ENCODE peak calls at places on chromosomes 5 and 9, in ten cellular contexts. One of them, this sample, is unnamed.

GRCh38 chr9:343773-344172 is 129.1 kb downstream of the DOCK8 start:
- DNase-seq in GM23248: no peak
- DNase-seq in Karpas-422: no peak
- DNase-seq in tibial artery: no peak
- DNase-seq in IMR-90: no peak
- DNase-seq in adipocyte: no peak
- DNase-seq in aorta: no peak
- DNase-seq in mucosa of descending colon: no peak
- DNase-seq in left ventricle myocardium inferior: no peak
- DNase-seq in body of pancreas: no peak
- DNase-seq in this sample: no peak

GRCh38 chr5:16934123-16934522 is 2.0 kb downstream of the MYO10 start:
- DNase-seq in GM23248: peak; percentile 87
- DNase-seq in Karpas-422: peak; percentile 77
- DNase-seq in tibial artery: peak; percentile 72
- DNase-seq in IMR-90: peak; percentile 80
- DNase-seq in adipocyte: peak; percentile 91
- DNase-seq in aorta: no peak
- DNase-seq in mucosa of descending colon: peak; percentile 83
- DNase-seq in left ventricle myocardium inferior: peak; percentile 42
- DNase-seq in body of pancreas: peak; percentile 69
- DNase-seq in this sample: peak; percentile 68

GRCh38 chr9:124507880-124508432 is 757 bp upstream of the NR5A1 start:
- DNase-seq in GM23248: no peak
- DNase-seq in Karpas-422: no peak
- DNase-seq in tibial artery: no peak
- DNase-seq in IMR-90: no peak
- DNase-seq in adipocyte: no peak
- DNase-seq in aorta: no peak
- DNase-seq in mucosa of descending colon: no peak
- DNase-seq in left ventricle myocardium inferior: no peak
- DNase-seq in body of pancreas: no peak
- DNase-seq in this sample: no peak

GRCh38 chr9:9942764-9943424 is 669.9 kb downstream of the PTPRD start:
- DNase-seq in GM23248: peak; percentile 55
- DNase-seq in Karpas-422: peak; percentile 82
- DNase-seq in tibial artery: peak; percentile 67
- DNase-seq in IMR-90: peak; percentile 42
- DNase-seq in adipocyte: peak; percentile 73
- DNase-seq in aorta: peak; percentile 83
- DNase-seq in mucosa of descending colon: peak; percentile 68
- DNase-seq in left ventricle myocardium inferior: peak; percentile 41
- DNase-seq in body of pancreas: peak; percentile 71
- DNase-seq in this sample: peak; percentile 45

GRCh38 chr9:16901589-16901988 is 31.1 kb upstream of the BNC2 start:
- DNase-seq in GM23248: peak; percentile 85
- DNase-seq in Karpas-422: no peak
- DNase-seq in tibial artery: no peak
- DNase-seq in IMR-90: peak; percentile 31
- DNase-seq in adipocyte: peak; percentile 27
- DNase-seq in aorta: no peak
- DNase-seq in mucosa of descending colon: no peak
- DNase-seq in left ventricle myocardium inferior: no peak
- DNase-seq in body of pancreas: no peak
- DNase-seq in this sample: no peak

GRCh38 chr9:18658764-18659705 is 185.1 kb downstream of the ADAMTSL1 start:
- DNase-seq in GM23248: peak; percentile 79
- DNase-seq in Karpas-422: no peak
- DNase-seq in tibial artery: no peak
- DNase-seq in IMR-90: peak; percentile 64
- DNase-seq in adipocyte: peak; percentile 87
- DNase-seq in aorta: no peak
- DNase-seq in mucosa of descending colon: no peak
- DNase-seq in left ventricle myocardium inferior: no peak
- DNase-seq in body of pancreas: no peak
- DNase-seq in this sample: no peak

GRCh38 chr5:139745800-139746690 is 49.6 kb upstream of the PSD2 start:
- DNase-seq in GM23248: peak; percentile 89
- DNase-seq in Karpas-422: peak; percentile 88
- DNase-seq in tibial artery: peak; percentile 90
- DNase-seq in IMR-90: peak; percentile 67
- DNase-seq in adipocyte: peak; percentile 85
- DNase-seq in aorta: peak; percentile 87
- DNase-seq in mucosa of descending colon: peak; percentile 55
- DNase-seq in left ventricle myocardium inferior: peak; percentile 56
- DNase-seq in body of pancreas: peak; percentile 53
- DNase-seq in this sample: peak; percentile 49

GRCh38 chr5:127886141-127886540 is 182.9 kb downstream of the CCDC192 start:
- DNase-seq in GM23248: no peak
- DNase-seq in Karpas-422: no peak
- DNase-seq in tibial artery: no peak
- DNase-seq in IMR-90: no peak
- DNase-seq in adipocyte: no peak
- DNase-seq in aorta: no peak
- DNase-seq in mucosa of descending colon: no peak
- DNase-seq in left ventricle myocardium inferior: no peak
- DNase-seq in body of pancreas: no peak
- DNase-seq in this sample: no peak

GRCh38 chr9:117451336-117451735 is 36.5 kb upstream of the ASTN2 start:
- DNase-seq in GM23248: no peak
- DNase-seq in Karpas-422: no peak
- DNase-seq in tibial artery: no peak
- DNase-seq in IMR-90: no peak
- DNase-seq in adipocyte: no peak
- DNase-seq in aorta: no peak
- DNase-seq in mucosa of descending colon: no peak
- DNase-seq in left ventricle myocardium inferior: no peak
- DNase-seq in body of pancreas: no peak
- DNase-seq in this sample: no peak

GRCh38 chr5:41683181-41683580 is 172.8 kb upstream of the PLCXD3 start:
- DNase-seq in GM23248: no peak
- DNase-seq in Karpas-422: no peak
- DNase-seq in tibial artery: no peak
- DNase-seq in IMR-90: no peak
- DNase-seq in adipocyte: no peak
- DNase-seq in aorta: no peak
- DNase-seq in mucosa of descending colon: no peak
- DNase-seq in left ventricle myocardium inferior: no peak
- DNase-seq in body of pancreas: no peak
- DNase-seq in this sample: no peak

GRCh38 chr5:54194326-54194725 is 116.0 kb downstream of the ARL15 start:
- DNase-seq in GM23248: no peak
- DNase-seq in Karpas-422: no peak
- DNase-seq in tibial artery: no peak
- DNase-seq in IMR-90: no peak
- DNase-seq in adipocyte: peak; percentile 50
- DNase-seq in aorta: no peak
- DNase-seq in mucosa of descending colon: no peak
- DNase-seq in left ventricle myocardium inferior: no peak
- DNase-seq in body of pancreas: no peak
- DNase-seq in this sample: no peak

GRCh38 chr9:120412425-120412951 is 167.5 kb downstream of the CDK5RAP2 start:
- DNase-seq in GM23248: peak; percentile 75
- DNase-seq in Karpas-422: no peak
- DNase-seq in tibial artery: no peak
- DNase-seq in IMR-90: peak; percentile 89
- DNase-seq in adipocyte: peak; percentile 80
- DNase-seq in aorta: no peak
- DNase-seq in mucosa of descending colon: no peak
- DNase-seq in left ventricle myocardium inferior: no peak
- DNase-seq in body of pancreas: no peak
- DNase-seq in this sample: no peak

GRCh38 chr9:94796687-94797086 is 70.2 kb downstream of the AOPEP start:
- DNase-seq in GM23248: no peak
- DNase-seq in Karpas-422: no peak
- DNase-seq in tibial artery: no peak
- DNase-seq in IMR-90: no peak
- DNase-seq in adipocyte: no peak
- DNase-seq in aorta: no peak
- DNase-seq in mucosa of descending colon: no peak
- DNase-seq in left ventricle myocardium inferior: no peak
- DNase-seq in body of pancreas: no peak
- DNase-seq in this sample: no peak

GRCh38 chr5:3377176-3377575 is 218.5 kb upstream of the IRX1 start:
- DNase-seq in GM23248: no peak
- DNase-seq in Karpas-422: no peak
- DNase-seq in tibial artery: no peak
- DNase-seq in IMR-90: no peak
- DNase-seq in adipocyte: no peak
- DNase-seq in aorta: no peak
- DNase-seq in mucosa of descending colon: no peak
- DNase-seq in left ventricle myocardium inferior: no peak
- DNase-seq in body of pancreas: no peak
- DNase-seq in this sample: no peak

GRCh38 chr9:92709954-92710353 is 40.0 kb upstream of the IPPK start:
- DNase-seq in GM23248: no peak
- DNase-seq in Karpas-422: no peak
- DNase-seq in tibial artery: no peak
- DNase-seq in IMR-90: no peak
- DNase-seq in adipocyte: no peak
- DNase-seq in aorta: no peak
- DNase-seq in mucosa of descending colon: no peak
- DNase-seq in left ventricle myocardium inferior: no peak
- DNase-seq in body of pancreas: no peak
- DNase-seq in this sample: no peak
- H3K4me1 ChIP-seq in GM23248: peaks cover 4% of the 10 kb centered on the region
- H3K4me1 ChIP-seq in Karpas-422: peaks cover 18% of the 10 kb centered on the region
- H3K4me1 ChIP-seq in tibial artery: no peaks in the 10 kb centered on the region
- H3K4me1 ChIP-seq in IMR-90: no peaks in the 10 kb centered on the region
- H3K4me1 ChIP-seq in adipocyte: no peaks in the 10 kb centered on the region
- H3K4me1 ChIP-seq in aorta: no peaks in the 10 kb centered on the region
- H3K4me1 ChIP-seq in mucosa of descending colon: no peaks in the 10 kb centered on the region
- H3K4me1 ChIP-seq in left ventricle myocardium inferior: peaks cover 17% of the 10 kb centered on the region
- H3K4me1 ChIP-seq in body of pancreas: no peaks in the 10 kb centered on the region
- H3K4me1 ChIP-seq in this sample: no peaks in the 10 kb centered on the region

GRCh38 chr5:78627175-78627574 is 21.4 kb downstream of the LHFPL2 start:
- DNase-seq in GM23248: peak; percentile 56
- DNase-seq in Karpas-422: no peak
- DNase-seq in tibial artery: no peak
- DNase-seq in IMR-90: no peak
- DNase-seq in adipocyte: peak; percentile 43
- DNase-seq in aorta: no peak
- DNase-seq in mucosa of descending colon: no peak
- DNase-seq in left ventricle myocardium inferior: no peak
- DNase-seq in body of pancreas: no peak
- DNase-seq in this sample: no peak
- H3K4me1 ChIP-seq in GM23248: peaks cover 15% of the 10 kb centered on the region
- H3K4me1 ChIP-seq in Karpas-422: no peaks in the 10 kb centered on the region
- H3K4me1 ChIP-seq in tibial artery: no peaks in the 10 kb centered on the region
- H3K4me1 ChIP-seq in IMR-90: peaks cover 17% of the 10 kb centered on the region
- H3K4me1 ChIP-seq in adipocyte: peaks cover 53% of the 10 kb centered on the region
- H3K4me1 ChIP-seq in aorta: no peaks in the 10 kb centered on the region
- H3K4me1 ChIP-seq in mucosa of descending colon: peaks cover 3% of the 10 kb centered on the region
- H3K4me1 ChIP-seq in left ventricle myocardium inferior: peaks cover 65% of the 10 kb centered on the region
- H3K4me1 ChIP-seq in body of pancreas: peaks cover 37% of the 10 kb centered on the region
- H3K4me1 ChIP-seq in this sample: peaks cover 12% of the 10 kb centered on the region

GRCh38 chr5:136033244-136033643 is 4.5 kb downstream of the TGFBI start:
- DNase-seq in GM23248: no peak
- DNase-seq in Karpas-422: no peak
- DNase-seq in tibial artery: no peak
- DNase-seq in IMR-90: no peak
- DNase-seq in adipocyte: no peak
- DNase-seq in aorta: no peak
- DNase-seq in mucosa of descending colon: no peak
- DNase-seq in left ventricle myocardium inferior: no peak
- DNase-seq in body of pancreas: no peak
- DNase-seq in this sample: no peak
- H3K4me1 ChIP-seq in GM23248: peaks cover 66% of the 10 kb centered on the region
- H3K4me1 ChIP-seq in Karpas-422: peaks cover 19% of the 10 kb centered on the region
- H3K4me1 ChIP-seq in tibial artery: no peaks in the 10 kb centered on the region
- H3K4me1 ChIP-seq in IMR-90: peaks cover 26% of the 10 kb centered on the region
- H3K4me1 ChIP-seq in adipocyte: peaks cover 47% of the 10 kb centered on the region
- H3K4me1 ChIP-seq in aorta: no peaks in the 10 kb centered on the region
- H3K4me1 ChIP-seq in mucosa of descending colon: peaks cover 26% of the 10 kb centered on the region
- H3K4me1 ChIP-seq in left ventricle myocardium inferior: peaks cover 97% of the 10 kb centered on the region
- H3K4me1 ChIP-seq in body of pancreas: peaks cover 12% of the 10 kb centered on the region
- H3K4me1 ChIP-seq in this sample: no peaks in the 10 kb centered on the region

GRCh38 chr9:37424204-37424685 is 1.7 kb downstream of the GRHPR start:
- DNase-seq in GM23248: no peak
- DNase-seq in Karpas-422: no peak
- DNase-seq in tibial artery: no peak
- DNase-seq in IMR-90: no peak
- DNase-seq in adipocyte: no peak
- DNase-seq in aorta: peak; percentile 40
- DNase-seq in mucosa of descending colon: no peak
- DNase-seq in left ventricle myocardium inferior: no peak
- DNase-seq in body of pancreas: no peak
- DNase-seq in this sample: no peak

GRCh38 chr9:37428345-37428744 is 5.8 kb downstream of the GRHPR start:
- DNase-seq in GM23248: no peak
- DNase-seq in Karpas-422: no peak
- DNase-seq in tibial artery: no peak
- DNase-seq in IMR-90: no peak
- DNase-seq in adipocyte: no peak
- DNase-seq in aorta: peak; percentile 69
- DNase-seq in mucosa of descending colon: no peak
- DNase-seq in left ventricle myocardium inferior: no peak
- DNase-seq in body of pancreas: no peak
- DNase-seq in this sample: no peak

GRCh38 chr9:37425298-37425752 is 2.8 kb downstream of the GRHPR start:
- DNase-seq in GM23248: no peak
- DNase-seq in Karpas-422: no peak
- DNase-seq in tibial artery: no peak
- DNase-seq in IMR-90: no peak
- DNase-seq in adipocyte: no peak
- DNase-seq in aorta: peak; percentile 49
- DNase-seq in mucosa of descending colon: no peak
- DNase-seq in left ventricle myocardium inferior: no peak
- DNase-seq in body of pancreas: no peak
- DNase-seq in this sample: no peak

GRCh38 chr9:37424686-37425297 is 2.3 kb downstream of the GRHPR start:
- DNase-seq in GM23248: no peak
- DNase-seq in Karpas-422: no peak
- DNase-seq in tibial artery: no peak
- DNase-seq in IMR-90: no peak
- DNase-seq in adipocyte: no peak
- DNase-seq in aorta: peak; percentile 62
- DNase-seq in mucosa of descending colon: no peak
- DNase-seq in left ventricle myocardium inferior: no peak
- DNase-seq in body of pancreas: no peak
- DNase-seq in this sample: no peak

GRCh38 chr9:37426846-37427245 is 4.3 kb downstream of the GRHPR start:
- DNase-seq in GM23248: no peak
- DNase-seq in Karpas-422: no peak
- DNase-seq in tibial artery: no peak
- DNase-seq in IMR-90: no peak
- DNase-seq in adipocyte: no peak
- DNase-seq in aorta: peak; percentile 30
- DNase-seq in mucosa of descending colon: no peak
- DNase-seq in left ventricle myocardium inferior: no peak
- DNase-seq in body of pancreas: no peak
- DNase-seq in this sample: no peak
- H3K4me1 ChIP-seq in GM23248: peaks cover 15% of the 10 kb centered on the region
- H3K4me1 ChIP-seq in Karpas-422: peaks cover 38% of the 10 kb centered on the region
- H3K4me1 ChIP-seq in tibial artery: no peaks in the 10 kb centered on the region
- H3K4me1 ChIP-seq in IMR-90: peaks cover 9% of the 10 kb centered on the region
- H3K4me1 ChIP-seq in adipocyte: peaks cover 41% of the 10 kb centered on the region
- H3K4me1 ChIP-seq in aorta: no peaks in the 10 kb centered on the region
- H3K4me1 ChIP-seq in mucosa of descending colon: peaks cover 16% of the 10 kb centered on the region
- H3K4me1 ChIP-seq in left ventricle myocardium inferior: peaks cover 36% of the 10 kb centered on the region
- H3K4me1 ChIP-seq in body of pancreas: peaks cover 24% of the 10 kb centered on the region
- H3K4me1 ChIP-seq in this sample: peaks cover 14% of the 10 kb centered on the region